ENCODE peak calls at places on chromosomes 11 and 22, in eight cellular contexts. D is fibroblast of pulmonary artery, Z is RWPE1, L is AG09309, H is astrocyte of the spinal cord, F is B cell, Y is nephron progenitor cell, R is A549. N is an unnamed sample.

GRCh38 chr22:36336246-36337182 is 51.3 kb downstream of the MYH9 start:
- DNase-seq in D (no peak), Z (no peak), L (no peak), H (no peak), F (no peak), Y (no peak), R (no peak), N (no peak)

GRCh38 chr11:69707156-69707555 is 3.3 kb upstream of the FGF19 start:
- DNase-seq in D (no peak), Z (peak), L (no peak), H (no peak), F (no peak), Y (no peak), R (no peak), N (no peak)

GRCh38 chr11:40302669-40303068 is 1156.8 kb downstream of the LRRC4C start:
- DNase-seq in D (peak), Z (no peak), L (no peak), H (peak), F (no peak), Y (no peak), R (no peak), N (no peak)

GRCh38 chr11:65503606-65503922 is 4.7 kb downstream of the MALAT1 start:
- DNase-seq in D (peak), Z (no peak), L (no peak), H (no peak), F (no peak), Y (no peak), R (no peak), N (no peak)

GRCh38 chr11:108592591-108593213 is 866 bp downstream of the EXPH5 start:
- DNase-seq in D (no peak), Z (peak), L (no peak), H (no peak), F (no peak), Y (peak), R (no peak), N (peak)

GRCh38 chr11:117875397-117876048 is 935 bp downstream of the FXYD6 start:
- DNase-seq in D (no peak), Z (no peak), L (no peak), H (no peak), F (no peak), Y (no peak), R (no peak), N (peak)

GRCh38 chr11:47552086-47552580 is 799 bp downstream of the CELF1 start:
- DNase-seq in D (peak), Z (peak), L (no peak), H (peak), F (no peak), Y (peak), R (no peak), N (peak)

GRCh38 chr11:70025308-70025707 is 52.8 kb upstream of the ANO1 start:
- DNase-seq in D (no peak), Z (no peak), L (no peak), H (no peak), F (no peak), Y (no peak), R (no peak), N (no peak)

GRCh38 chr11:2293396-2294339 is 8.1 kb downstream of the C11orf21 start:
- DNase-seq in D (no peak), Z (no peak), L (no peak), H (no peak), F (no peak), Y (peak), R (no peak), N (no peak)

DNA sequence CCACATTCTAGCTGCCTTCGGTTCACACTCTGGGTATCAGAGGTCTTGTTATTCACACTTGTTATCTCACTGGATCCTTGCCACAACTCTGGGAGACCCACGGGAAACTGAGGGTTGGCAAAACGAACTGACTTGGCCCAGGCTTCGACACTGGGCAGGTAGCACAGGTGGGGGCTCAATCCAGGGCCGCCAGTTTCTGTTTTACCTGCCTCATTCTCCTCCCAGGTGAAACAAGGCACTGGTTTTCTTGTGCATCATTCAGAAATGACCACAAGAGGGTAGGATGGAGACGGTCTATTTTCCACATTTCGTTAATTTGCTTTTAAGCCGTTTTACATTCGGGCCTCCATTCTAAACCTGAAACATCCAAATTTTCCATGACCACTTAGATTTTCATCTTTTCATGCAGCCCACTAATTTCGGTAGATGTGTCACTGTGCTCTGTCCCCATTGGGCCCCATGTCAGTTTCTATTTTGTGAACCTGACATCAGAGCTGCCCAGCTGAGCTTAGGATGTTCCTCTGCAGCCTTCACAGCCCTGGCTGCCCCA is 108.1 kb downstream of the KIAA1671 start:
- DNase-seq in D (no peak), Z (peak), L (no peak), H (no peak), F (no peak), Y (no peak), R (no peak), N (peak)
- TF ChIP-seq CTCF in D (peak), Z (no peak), L (no peak), H (peak), F (no peak), Y (peak), R (no peak), N (peak)

GRCh38 chr11:61429346-61429690 is 457 bp downstream of the CPSF7 start:
- DNase-seq in D (peak), Z (peak), L (no peak), H (peak), F (peak), Y (peak), R (peak), N (peak)
- TF ChIP-seq CTCF in D (no peak), Z (no peak), L (no peak), H (no peak), F (peak), Y (no peak), R (no peak), N (no peak)

DNA sequence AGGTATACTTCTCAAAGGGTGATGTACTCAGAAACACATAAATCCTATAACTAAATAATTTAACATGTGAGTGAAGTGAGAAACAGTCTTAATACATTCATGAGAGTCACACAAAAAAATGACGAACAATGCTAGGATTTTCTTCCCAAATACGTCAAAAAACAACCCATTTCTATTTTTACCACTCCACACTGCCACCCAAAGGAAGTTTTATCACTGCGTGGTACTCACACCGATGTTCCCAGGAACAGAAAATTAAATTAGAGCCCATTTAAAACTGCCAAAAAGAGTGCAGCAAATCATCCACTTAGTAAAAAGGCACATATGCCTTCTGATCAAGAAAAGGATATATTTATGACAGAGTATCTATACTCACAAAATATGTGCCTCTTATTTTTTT is 710.9 kb upstream of the FAT3 start:
- DNase-seq in D (no peak), Z (no peak), L (no peak), H (no peak), F (no peak), Y (no peak), R (no peak), N (no peak)
- TF ChIP-seq CTCF in D (no peak), Z (no peak), L (no peak), H (peak), F (no peak), Y (peak), R (peak), N (no peak)

GRCh38 chr22:20981787-20982562 is at the start of gene LZTR1:
- DNase-seq in D (peak), Z (peak), L (peak), H (peak), F (peak), Y (peak), R (peak), N (peak)
- TF ChIP-seq CTCF in D (peak), Z (peak), L (peak), H (peak), F (peak), Y (no peak), R (peak), N (peak)

DNA sequence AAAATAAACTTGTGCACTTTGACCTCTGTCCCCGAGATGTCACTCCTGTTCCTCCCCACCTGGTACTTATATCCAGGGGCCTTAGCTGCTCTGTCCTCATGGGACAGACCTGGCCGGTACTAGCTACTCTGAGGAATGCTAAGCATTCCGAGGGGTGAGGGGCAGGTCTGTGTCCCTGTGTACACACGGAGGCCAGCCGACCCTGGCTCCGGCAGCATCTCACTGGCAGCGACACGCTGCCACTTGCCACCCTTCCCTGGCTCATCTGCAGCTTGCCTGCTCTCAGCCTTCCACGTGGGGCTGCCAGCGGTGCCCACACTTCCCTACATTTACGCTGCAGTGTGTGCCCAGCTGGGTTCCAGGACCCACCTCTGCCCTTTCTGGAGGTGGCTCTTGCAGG is 21.6 kb upstream of the TEF start:
- DNase-seq in D (no peak), Z (no peak), L (no peak), H (no peak), F (no peak), Y (peak), R (no peak), N (no peak)
- TF ChIP-seq CTCF in D (no peak), Z (no peak), L (no peak), H (no peak), F (no peak), Y (no peak), R (no peak), N (no peak)

DNA sequence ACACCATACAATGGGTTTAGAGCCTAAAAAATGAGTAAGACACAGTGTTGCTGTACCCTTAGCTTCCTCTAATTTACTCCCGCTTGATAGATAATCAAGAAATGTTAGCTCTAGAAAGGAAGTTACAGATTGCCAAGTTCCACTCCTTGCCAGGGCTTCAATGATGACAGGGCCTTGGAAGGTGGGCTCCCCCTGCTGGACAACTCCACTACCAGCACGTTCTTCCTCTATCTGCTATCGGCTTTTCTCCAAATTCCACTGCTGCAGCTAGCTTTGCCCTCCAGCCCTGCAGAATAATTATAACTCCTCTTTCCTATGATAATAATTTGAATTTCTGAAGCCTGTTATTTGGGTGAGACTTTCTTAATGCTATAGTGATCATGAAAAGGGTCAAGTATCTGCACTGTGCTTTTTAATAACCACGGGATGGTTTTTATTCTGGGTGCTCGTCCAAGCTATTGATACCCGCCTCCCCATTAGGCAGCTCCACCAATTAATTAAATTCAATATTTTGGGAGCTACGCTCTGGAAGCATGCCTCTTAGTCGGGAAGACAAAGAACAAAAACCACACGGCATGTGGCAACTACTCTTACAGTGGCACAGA is 9.0 kb downstream of the SYN3 start:
- DNase-seq in D (peak), Z (peak), L (peak), H (peak), F (peak), Y (peak), R (peak), N (peak)
- TF ChIP-seq CTCF in D (peak), Z (peak), L (peak), H (peak), F (peak), Y (peak), R (peak), N (peak)

GRCh38 chr11:133830931-133831907 is 14.1 kb downstream of the SPATA19 start:
- DNase-seq in D (no peak), Z (no peak), L (no peak), H (no peak), F (no peak), Y (no peak), R (no peak), N (no peak)
- TF ChIP-seq CTCF in D (no peak), Z (no peak), L (no peak), H (no peak), F (no peak), Y (peak), R (no peak), N (peak)

DNA sequence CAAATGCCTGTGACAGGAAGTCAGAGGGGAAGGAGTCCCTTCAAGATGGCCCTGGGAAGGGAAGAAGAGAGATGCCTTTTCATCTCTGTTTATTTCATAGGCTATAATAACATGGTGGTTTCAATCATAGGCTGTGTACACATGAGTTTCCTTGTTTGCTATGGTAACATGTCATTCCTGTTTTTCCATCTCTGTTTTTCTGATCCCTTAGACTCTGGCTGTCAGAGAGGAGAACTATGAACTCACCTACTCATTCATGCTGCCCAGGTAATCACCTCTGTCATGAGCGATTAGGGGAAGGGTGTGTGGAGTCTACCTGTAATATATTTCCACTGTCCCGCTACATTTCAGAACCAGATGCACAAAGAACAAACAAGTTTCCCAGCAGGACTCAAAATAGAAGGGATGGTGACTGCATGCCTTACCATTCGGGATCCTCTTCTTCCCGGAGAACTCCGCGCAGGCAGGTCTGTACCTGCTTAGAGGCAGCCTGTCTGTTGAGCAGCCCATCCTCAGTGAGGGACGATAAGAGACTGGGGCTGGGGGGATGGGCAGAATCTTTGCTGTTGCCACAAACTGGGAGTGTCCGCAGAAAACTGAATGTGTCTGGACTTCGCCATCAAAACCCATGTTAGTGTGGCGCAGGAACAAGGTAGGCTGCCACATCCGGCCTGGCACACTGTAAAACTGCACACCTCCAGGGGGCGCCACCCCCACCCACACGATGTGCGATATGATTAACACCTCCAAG is 7.1 kb upstream of the PEX26 start:
- DNase-seq in D (no peak), Z (peak), L (no peak), H (no peak), F (no peak), Y (no peak), R (no peak), N (peak)
- TF ChIP-seq CTCF in D (peak), Z (peak), L (peak), H (peak), F (no peak), Y (peak), R (no peak), N (peak)

GRCh38 chr11:81495699-81496292 is 1237.9 kb downstream of the FAM181B start:
- DNase-seq in D (no peak), Z (no peak), L (no peak), H (no peak), F (no peak), Y (no peak), R (no peak), N (no peak)

GRCh38 chr11:81494431-81494830 is 1239.2 kb downstream of the FAM181B start:
- DNase-seq in D (no peak), Z (no peak), L (no peak), H (no peak), F (no peak), Y (no peak), R (no peak), N (no peak)

GRCh38 chr11:81492923-81493445 is 1240.7 kb downstream of the FAM181B start:
- DNase-seq in D (no peak), Z (no peak), L (no peak), H (no peak), F (no peak), Y (no peak), R (no peak), N (no peak)

GRCh38 chr11:81496566-81496965 is 1237.1 kb downstream of the FAM181B start:
- DNase-seq in D (no peak), Z (no peak), L (no peak), H (no peak), F (no peak), Y (no peak), R (no peak), N (no peak)

GRCh38 chr11:81497202-81497804 is 1236.4 kb downstream of the FAM181B start:
- DNase-seq in D (peak), Z (peak), L (no peak), H (peak), F (no peak), Y (peak), R (peak), N (peak)
- TF ChIP-seq CTCF in D (peak), Z (peak), L (peak), H (peak), F (peak), Y (peak), R (peak), N (peak)